ENCODE peak calls at places on chromosomes 5 and 9, in eight cellular contexts. Y is NCI-H2029; S is NCI-H82; N is activated T-helper 2 cell treated with anti-CD3 and anti-CD28 coated beads, Interferon-gamma antibody, Interleukin-2, Interleukin-4, amounts not matched to agents 10 μg/mL and 5 μg/mL and 100 μg/mL, durations not matched to agents 14 hours and 24 hours and 36 hours; K is activated CD4-positive, CD25-positive, alpha-beta regulatory T cell; Z is NCI-H1105; X is activated CD4-positive, alpha-beta T cell treated with anti-CD3 and anti-CD28 coated beads, Interleukin-2, amount 50 U/mL, for 1 hour; A is hypothalamus. B is an unnamed sample.

GRCh38 chr5:62600560-62601252 is 22.1 kb downstream of the LRRC70 start:
- DNase-seq in Z (no peak), Y (no peak), K (no peak), X (no peak), N (no peak), A (no peak), S (no peak), B (no peak)

GRCh38 chr5:145101246-145101645 is 733.9 kb downstream of the PRELID2 start:
- DNase-seq in S (peak; percentile 26), Y (no peak), A (no peak), K (no peak), Z (no peak), X (no peak), N (no peak), B (peak; percentile 22)

GRCh38 chr5:96214442-96215197 is 218.4 kb downstream of the PCSK1 start:
- DNase-seq in X (no peak), S (no peak), N (no peak), Z (no peak), Y (no peak), K (no peak), A (no peak), B (no peak)

GRCh38 chr5:173333900-173334685 is 5.9 kb upstream of the STC2 start:
- DNase-seq in X (no peak), S (no peak), A (no peak), Y (no peak), K (no peak), N (no peak), Z (no peak), B (no peak)

GRCh38 chr5:98839469-98840383 is 66.3 kb downstream of the RGMB start:
- DNase-seq in A (no peak), Z (no peak), S (peak; percentile 16), N (no peak), K (no peak), Y (peak; percentile 16), X (no peak), B (peak; percentile 13)

GRCh38 chr5:113909782-113910181 is 396.3 kb downstream of the YTHDC2 start:
- DNase-seq in Z (peak; percentile 6), Y (no peak), S (no peak), N (no peak), K (no peak), X (no peak), A (no peak), B (no peak)

GRCh38 chr9:7656648-7657047 is 142.9 kb downstream of the DMAC1 start:
- DNase-seq in Y (no peak), X (no peak), K (no peak), S (no peak), N (no peak), Z (peak; percentile 13), A (peak; percentile 2), B (no peak)

GRCh38 chr9:133895335-133895734 is 96.8 kb downstream of the VAV2 start:
- DNase-seq in X (no peak), Y (no peak), N (no peak), K (no peak), A (no peak), Z (no peak), S (no peak), B (no peak)

GRCh38 chr5:53249529-53249928 is 140.0 kb upstream of the MOCS2 start:
- DNase-seq in Y (no peak), K (no peak), X (no peak), Z (no peak), N (no peak), A (no peak), S (no peak), B (no peak)

GRCh38 chr5:66174338-66174737 is 30.2 kb downstream of the SREK1 start:
- DNase-seq in Z (no peak), X (no peak), K (no peak), N (no peak), S (no peak), Y (no peak), A (no peak), B (peak; percentile 57)

GRCh38 chr9:114078021-114078780 is at the start of gene AMBP:
- DNase-seq in X (no peak), K (no peak), N (no peak), A (no peak), Y (no peak), S (peak; percentile 42), Z (peak; percentile 18), B (no peak)

GRCh38 chr5:139569276-139569955 is 8.3 kb downstream of the UBE2D2 start:
- DNase-seq in A (no peak), K (no peak), X (no peak), N (no peak), Z (no peak), Y (no peak), S (no peak), B (no peak)

GRCh38 chr5:124538931-124539330 is 207.5 kb downstream of the ZNF608 start:
- DNase-seq in X (no peak), Y (no peak), S (no peak), N (no peak), A (no peak), K (no peak), Z (no peak), B (no peak)

GRCh38 chr5:107012371-107012770 is 658.4 kb downstream of the EFNA5 start:
- DNase-seq in Z (no peak), K (no peak), N (no peak), Y (no peak), X (no peak), A (no peak), S (no peak), B (no peak)

GRCh38 chr9:71716138-71716909 is 52.0 kb downstream of the CEMIP2 start:
- DNase-seq in A (no peak), S (no peak), K (no peak), Y (no peak), N (no peak), X (no peak), Z (no peak), B (peak; percentile 39)

B was measured in OCI-M1.